ENCODE peak calls at places on chromosomes 12 and 14, in four cellular contexts. A, R, Y and C are unnamed samples.

GRCh38 chr14:96723946-96724345 is 73.2 kb upstream of the VRK1 start:
- DNase-seq in A (no peak), R (no peak), Y (no peak), C (no peak)

GRCh38 chr12:107320929-107321618 is 227.7 kb upstream of the CRY1 start:
- DNase-seq in R (peak; percentile 84), A (peak; percentile 69), Y (no peak), C (peak; percentile 71)

GRCh38 chr12:77382096-77382742 is 316.9 kb upstream of the E2F7 start:
- DNase-seq in Y (no peak), A (no peak), R (no peak), C (no peak)

GRCh38 chr12:114026805-114027204 is 60.7 kb upstream of the RBM19 start:
- DNase-seq in A (no peak), R (no peak), Y (no peak), C (no peak)

GRCh38 chr14:104996483-104996882 is 10.9 kb downstream of the CLBA1 start:
- DNase-seq in A (no peak), R (no peak), Y (no peak), C (no peak)

GRCh38 chr14:28875937-28876910 is 109.6 kb downstream of the FOXG1 start:
- DNase-seq in A (no peak), R (no peak), Y (no peak), C (no peak)

GRCh38 chr14:84749191-84749945 is 780.6 kb upstream of the FLRT2 start:
- DNase-seq in R (no peak), Y (no peak), A (no peak), C (no peak)

GRCh38 chr12:21615441-21615840 is 10.8 kb upstream of the GYS2 start:
- DNase-seq in Y (no peak), R (no peak), A (no peak), C (no peak)

GRCh38 chr14:40188006-40188405 is 755.8 kb upstream of the FBXO33 start:
- DNase-seq in R (no peak), A (no peak), Y (no peak), C (no peak)

GRCh38 chr14:33733310-33733709 is 217.6 kb downstream of the EGLN3 start:
- DNase-seq in R (no peak), A (no peak), Y (no peak), C (no peak)

GRCh38 chr12:58877243-58877743 is 43.0 kb downstream of the LRIG3 start:
- DNase-seq in A (peak; percentile 38), Y (peak; percentile 76), R (peak; percentile 97), C (no peak)

GRCh38 chr12:68432622-68433021 is 100.5 kb upstream of the MDM1 start:
- DNase-seq in R (peak; percentile 49), Y (no peak), A (no peak), C (no peak)

GRCh38 chr12:32891956-32892355 is 4.6 kb downstream of the PKP2 start:
- DNase-seq in R (peak; percentile 74), A (no peak), Y (no peak), C (no peak)

GRCh38 chr14:61025239-61026223 is 44.5 kb downstream of the SLC38A6 start:
- DNase-seq in A (peak; percentile 5), R (peak; percentile 55), Y (peak; percentile 54), C (peak; percentile 38)

GRCh38 chr12:51788876-51789275 is 59.6 kb downstream of the FIGNL2 start:
- DNase-seq in A (no peak), Y (no peak), R (peak; percentile 51), C (no peak)

GRCh38 chr12:2580821-2581220 is 213.9 kb upstream of the FKBP4 start:
- DNase-seq in R (no peak), Y (no peak), A (no peak), C (no peak)

GRCh38 chr12:110600254-110600653 is 13.7 kb upstream of the TCTN1 start:
- DNase-seq in A (no peak), Y (no peak), R (peak; percentile 53), C (no peak)

GRCh38 chr12:85951823-85952222 is 77.7 kb downstream of the NTS start:
- DNase-seq in R (peak; percentile 1), A (no peak), Y (no peak), C (no peak)

GRCh38 chr12:88693837-88694445 is 113.7 kb upstream of the KITLG start:
- DNase-seq in R (peak; percentile 51), A (no peak), Y (no peak), C (no peak)

GRCh38 chr12:47748507-47748828 is 10.2 kb downstream of the RAPGEF3 start:
- DNase-seq in A (no peak), Y (no peak), R (no peak), C (no peak)

GRCh38 chr14:53890611-53891091 is 66.0 kb downstream of the BMP4 start:
- DNase-seq in R (no peak), Y (no peak), A (no peak), C (no peak)

GRCh38 chr12:55725556-55725955 is 3.3 kb downstream of the CD63 start:
- DNase-seq in R (no peak), Y (no peak), A (no peak), C (no peak)

GRCh38 chr12:33439587-33440011 is at the start of gene SYT10:
- DNase-seq in A (no peak), Y (no peak), R (peak; percentile 52), C (no peak)

GRCh38 chr12:19421503-19422282 is 17.6 kb upstream of the AEBP2 start:
- DNase-seq in Y (no peak), R (no peak), A (no peak), C (no peak)

GRCh38 chr12:89350661-89351488 is 1.4 kb downstream of the DUSP6 start:
- DNase-seq in A (no peak), R (peak; percentile 16), Y (peak; percentile 31), C (no peak)

DNA sequence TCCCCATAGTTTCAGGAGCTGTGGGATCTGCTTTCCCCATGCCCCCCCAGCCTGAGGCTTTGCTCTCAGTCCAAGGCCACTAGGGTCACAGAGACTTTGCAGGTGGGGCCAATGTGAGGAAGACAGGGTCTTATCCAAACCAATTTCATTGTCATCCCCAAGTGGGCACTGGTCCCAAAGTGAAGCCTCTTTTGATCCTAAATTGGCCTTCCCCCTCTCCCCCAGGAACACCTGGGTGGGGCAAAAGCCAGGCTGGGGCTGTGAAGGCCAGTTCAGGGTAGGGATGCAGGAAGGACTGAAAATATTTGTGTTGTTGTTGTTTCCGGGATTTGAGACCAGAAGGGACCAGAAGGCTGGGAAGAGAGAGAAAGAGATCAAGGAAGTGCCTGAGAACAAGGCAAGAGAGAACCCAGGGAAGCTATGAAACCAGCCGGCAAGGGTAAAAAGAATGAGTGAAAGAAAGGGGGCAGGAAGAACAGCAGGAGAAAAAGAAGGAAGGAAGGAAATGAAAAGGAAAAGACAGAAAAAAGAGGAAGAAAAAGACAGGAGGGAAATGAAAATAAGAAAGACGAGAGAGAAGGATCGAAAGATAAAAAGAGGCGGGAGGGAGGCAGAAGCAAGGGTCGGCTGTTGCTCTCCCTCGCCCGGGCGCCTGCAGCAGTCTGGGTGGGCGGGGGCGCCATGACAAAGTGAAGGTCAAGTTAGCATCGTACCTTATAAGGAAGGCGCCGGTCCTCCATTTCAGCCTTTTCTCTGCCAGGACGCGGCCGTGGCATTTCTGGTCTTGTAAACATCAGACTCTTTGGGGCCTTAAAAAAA is 7.5 kb upstream of the HOXC11 start:
- DNase-seq in R (no peak), Y (no peak), A (no peak), C (no peak)
- H3K27me3 ChIP-seq in R (peaks cover 7% of the 10 kb centered on the region), Y (no peaks in the 10 kb centered on the region), A (peaks cover 12% of the 10 kb centered on the region), C (peaks cover 76% of the 10 kb centered on the region)

GRCh38 chr12:116657921-116658495 is 79.9 kb downstream of the SPRING1 start:
- DNase-seq in R (no peak), A (no peak), Y (no peak), C (no peak)
- H3K4me3 ChIP-seq in R (no peak overlapping the region), A (no peak overlapping the region), Y (no peak overlapping the region), C (no peak overlapping the region)

GRCh38 chr14:106185837-106186233 is 659.5 kb downstream of the TMEM121 start:
- DNase-seq in R (no peak), A (no peak), Y (no peak), C (peak; percentile 82)
- TF ChIP-seq CTCF in R (no peak), A (no peak), Y (no peak), C (peak; percentile 52)

DNA sequence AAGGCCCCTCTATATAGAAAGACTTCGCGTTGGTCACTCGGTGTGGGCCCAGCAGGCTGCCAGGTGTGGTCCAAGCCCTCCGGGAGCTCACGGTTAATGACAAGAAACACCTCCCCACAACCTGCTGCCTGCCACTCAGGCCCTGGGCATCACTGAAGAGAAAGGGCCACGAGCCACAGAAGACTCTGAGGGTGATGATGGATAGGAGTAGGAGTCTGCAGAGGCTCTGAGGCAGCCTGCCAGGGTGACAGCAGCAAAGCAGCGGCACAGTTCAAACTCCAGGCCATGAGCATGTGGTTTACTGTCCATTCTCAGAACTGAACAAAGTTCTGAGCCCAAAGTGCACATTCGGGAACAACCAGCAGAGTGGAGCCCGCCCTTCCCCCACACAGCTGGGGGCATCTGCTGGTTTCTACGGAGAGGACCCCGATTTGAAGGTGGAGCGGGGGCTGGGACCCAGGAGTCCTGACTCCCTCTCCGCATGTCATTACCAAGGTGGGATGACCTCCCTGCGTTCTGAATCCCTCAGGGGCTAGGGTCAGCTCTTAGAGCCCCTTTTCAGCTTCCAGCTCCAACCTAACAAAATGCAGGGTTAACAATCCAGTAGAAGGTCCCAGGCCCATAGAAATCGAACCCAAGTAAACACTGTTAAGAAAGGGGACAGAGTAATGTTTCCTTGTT is 65.8 kb downstream of the VWF start:
- DNase-seq in Y (no peak), R (no peak), A (no peak), C (no peak)
- H3K27me3 ChIP-seq in Y (no peaks in the 10 kb centered on the region), R (peaks cover 4% of the 10 kb centered on the region), A (peaks cover 17% of the 10 kb centered on the region), C (no peaks in the 10 kb centered on the region)

GRCh38 chr14:65137648-65138317 is 35.5 kb upstream of the MAX start:
- DNase-seq in R (peak; percentile 48), Y (no peak), A (no peak), C (no peak)

GRCh38 chr14:65132855-65133254 is 30.5 kb upstream of the MAX start:
- DNase-seq in Y (no peak), R (no peak), A (no peak), C (no peak)

GRCh38 chr14:65131176-65131765 is 29.0 kb upstream of the MAX start:
- DNase-seq in Y (no peak), R (peak; percentile 85), A (peak; percentile 55), C (no peak)

GRCh38 chr14:65134651-65135579 is 32.6 kb upstream of the MAX start:
- DNase-seq in R (no peak), Y (no peak), A (no peak), C (no peak)
- H3K4me3 ChIP-seq in R (no peak overlapping the region), Y (no peak overlapping the region), A (no peak overlapping the region), C (no peak overlapping the region)